ENCODE peak calls at places on chromosomes 7 and 10, in eight cellular contexts. U is GM12878, H is A549, N is heart left ventricle, V is iPS DF 6.9, I is HCT116, J is H1, Q is tibial artery. O is an unnamed sample.

GRCh38 chr10:30114871-30115270 is 55.5 kb upstream of the JCAD start:
- DNase-seq in U (no peak), H (no peak), N (no peak), V (no peak), I (no peak), J (no peak), Q (peak; percentile 48), O (no peak)

GRCh38 chr10:113158183-113158582 is 208.1 kb downstream of the TCF7L2 start:
- DNase-seq in U (no peak), H (no peak), N (no peak), V (no peak), I (no peak), J (no peak), Q (no peak), O (no peak)

GRCh38 chr7:140017034-140017433 is 45.7 kb downstream of the PARP12 start:
- DNase-seq in U (no peak), H (no peak), N (no peak), V (no peak), I (no peak), J (no peak), Q (no peak), O (no peak)

GRCh38 chr7:92973293-92973731 is 136.9 kb upstream of the CDK6 start:
- DNase-seq in U (no peak), H (no peak), N (no peak), V (no peak), I (no peak), J (no peak), Q (no peak), O (no peak)

GRCh38 chr7:101635484-101635883 is 6.4 kb upstream of the MYL10 start:
- DNase-seq in U (no peak), H (no peak), N (no peak), V (no peak), I (no peak), J (no peak), Q (no peak), O (peak; percentile 39)

GRCh38 chr7:778271-778967 is 51.3 kb upstream of the PRKAR1B start:
- DNase-seq in U (no peak), H (no peak), N (peak; percentile 56), V (no peak), I (no peak), J (no peak), Q (no peak), O (no peak)

GRCh38 chr7:109529712-109530111 is 960.0 kb downstream of the DNAJB9 start:
- DNase-seq in U (no peak), H (no peak), N (no peak), V (no peak), I (no peak), J (no peak), Q (no peak), O (no peak)

GRCh38 chr10:91424016-91424415 is 13.9 kb downstream of the HECTD2 start:
- DNase-seq in U (no peak), H (no peak), N (no peak), V (no peak), I (no peak), J (no peak), Q (no peak), O (peak; percentile 70)

GRCh38 chr10:72508033-72508432 is 117.8 kb downstream of the MICU1 start:
- DNase-seq in U (no peak), H (no peak), N (no peak), V (no peak), I (no peak), J (no peak), Q (no peak), O (no peak)

GRCh38 chr10:30384791-30385201 is 35.7 kb upstream of the MTPAP start:
- DNase-seq in U (no peak), H (peak; percentile 67), N (no peak), V (no peak), I (peak; percentile 48), J (no peak), Q (no peak), O (peak; percentile 83)

GRCh38 chr7:265192-265997 is 24.6 kb upstream of the FOXL3 start:
- DNase-seq in U (no peak), H (no peak), N (peak; percentile 48), V (no peak), I (no peak), J (no peak), Q (no peak), O (peak; percentile 14)

GRCh38 chr7:38311329-38311937 is 38.0 kb upstream of the TARP start:
- DNase-seq in U (no peak), H (peak; percentile 51), N (peak; percentile 82), V (no peak), I (no peak), J (no peak), Q (no peak), O (no peak)

GRCh38 chr10:114281461-114281860 is 42.4 kb downstream of the VWA2 start:
- DNase-seq in U (no peak), H (no peak), N (peak; percentile 28), V (no peak), I (no peak), J (no peak), Q (peak; percentile 3), O (no peak)

GRCh38 chr10:79273603-79274002 is 73.7 kb upstream of the PPIF start:
- DNase-seq in U (no peak), H (no peak), N (peak; percentile 79), V (no peak), I (no peak), J (no peak), Q (no peak), O (no peak)

GRCh38 chr10:31129880-31130405 is 98.3 kb upstream of the ZNF438 start:
- DNase-seq in U (no peak), H (no peak), N (no peak), V (no peak), I (no peak), J (peak; percentile 34), Q (no peak), O (no peak)

GRCh38 chr10:82856953-82857352 is 982.0 kb downstream of the NRG3 start:
- DNase-seq in U (no peak), H (no peak), N (no peak), V (no peak), I (no peak), J (no peak), Q (no peak), O (no peak)

GRCh38 chr7:106022193-106022821 is 59.2 kb downstream of the CDHR3 start:
- DNase-seq in U (peak; percentile 74), H (no peak), N (no peak), V (no peak), I (no peak), J (no peak), Q (no peak), O (no peak)

GRCh38 chr10:60312818-60313588 is 76.7 kb downstream of the ANK3 start:
- DNase-seq in U (no peak), H (no peak), N (no peak), V (no peak), I (peak; percentile 26), J (no peak), Q (no peak), O (no peak)

GRCh38 chr7:55965805-55966421 is 1.5 kb downstream of the NIPSNAP2 start:
- DNase-seq in U (no peak), H (no peak), N (no peak), V (no peak), I (no peak), J (no peak), Q (no peak), O (no peak)

DNA sequence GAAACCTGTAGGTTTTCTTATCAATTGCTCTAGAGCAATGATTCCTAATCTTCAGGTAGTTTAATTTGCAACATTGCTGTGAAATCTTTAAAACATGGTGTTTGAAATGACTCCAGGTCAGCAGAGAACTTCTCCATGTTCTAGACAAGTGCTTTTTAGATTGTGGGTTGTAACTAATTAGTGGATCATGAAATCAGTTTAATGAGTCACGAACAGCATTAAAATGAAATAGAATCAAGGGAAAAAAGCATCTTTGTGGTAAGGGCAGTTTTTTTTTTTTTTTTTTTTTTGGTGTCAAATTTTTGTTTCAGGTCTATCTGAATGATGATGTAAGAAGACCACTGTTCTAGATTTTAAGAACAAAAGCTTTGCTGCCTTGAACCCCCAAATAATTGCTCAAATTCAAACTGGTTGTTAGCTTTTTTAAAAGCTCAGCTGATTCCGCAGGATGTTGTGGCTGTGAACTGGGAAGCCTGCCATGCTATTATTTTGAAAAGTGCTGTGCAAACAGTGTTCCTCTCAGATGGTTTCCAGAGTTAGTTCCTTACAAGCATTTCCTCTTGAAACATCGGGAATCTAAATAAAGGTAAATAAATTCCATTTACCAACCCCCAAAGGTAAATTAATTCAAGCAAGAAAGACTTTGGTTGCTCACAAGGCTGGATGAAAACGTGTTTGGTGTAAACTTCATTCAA is 13.1 kb upstream of the PDK4 start:
- DNase-seq in U (no peak), H (peak; percentile 41), N (no peak), V (no peak), I (no peak), J (no peak), Q (peak; percentile 56), O (peak; percentile 10)
- H3K4me3 ChIP-seq in U (no peak overlapping the region), H (no peak overlapping the region), N (peak overlapping the region; percentile 30), V (no peak overlapping the region), I (no peak overlapping the region), J (no peak overlapping the region), Q (peak overlapping the region; percentile 24), O (peak overlapping the region; percentile 39)

GRCh38 chr7:116542618-116543017 is 17.8 kb downstream of the CAV1 start:
- DNase-seq in U (no peak), H (no peak), N (no peak), V (no peak), I (no peak), J (no peak), Q (no peak), O (no peak)
- H3K4me1 ChIP-seq in U (peaks cover 4% of the 10 kb centered on the region), H (peaks cover 59% of the 10 kb centered on the region), N (peaks cover 70% of the 10 kb centered on the region), V (no peaks in the 10 kb centered on the region), I (no peaks in the 10 kb centered on the region), J (no peaks in the 10 kb centered on the region), Q (peaks cover 32% of the 10 kb centered on the region), O (no peaks in the 10 kb centered on the region)

DNA sequence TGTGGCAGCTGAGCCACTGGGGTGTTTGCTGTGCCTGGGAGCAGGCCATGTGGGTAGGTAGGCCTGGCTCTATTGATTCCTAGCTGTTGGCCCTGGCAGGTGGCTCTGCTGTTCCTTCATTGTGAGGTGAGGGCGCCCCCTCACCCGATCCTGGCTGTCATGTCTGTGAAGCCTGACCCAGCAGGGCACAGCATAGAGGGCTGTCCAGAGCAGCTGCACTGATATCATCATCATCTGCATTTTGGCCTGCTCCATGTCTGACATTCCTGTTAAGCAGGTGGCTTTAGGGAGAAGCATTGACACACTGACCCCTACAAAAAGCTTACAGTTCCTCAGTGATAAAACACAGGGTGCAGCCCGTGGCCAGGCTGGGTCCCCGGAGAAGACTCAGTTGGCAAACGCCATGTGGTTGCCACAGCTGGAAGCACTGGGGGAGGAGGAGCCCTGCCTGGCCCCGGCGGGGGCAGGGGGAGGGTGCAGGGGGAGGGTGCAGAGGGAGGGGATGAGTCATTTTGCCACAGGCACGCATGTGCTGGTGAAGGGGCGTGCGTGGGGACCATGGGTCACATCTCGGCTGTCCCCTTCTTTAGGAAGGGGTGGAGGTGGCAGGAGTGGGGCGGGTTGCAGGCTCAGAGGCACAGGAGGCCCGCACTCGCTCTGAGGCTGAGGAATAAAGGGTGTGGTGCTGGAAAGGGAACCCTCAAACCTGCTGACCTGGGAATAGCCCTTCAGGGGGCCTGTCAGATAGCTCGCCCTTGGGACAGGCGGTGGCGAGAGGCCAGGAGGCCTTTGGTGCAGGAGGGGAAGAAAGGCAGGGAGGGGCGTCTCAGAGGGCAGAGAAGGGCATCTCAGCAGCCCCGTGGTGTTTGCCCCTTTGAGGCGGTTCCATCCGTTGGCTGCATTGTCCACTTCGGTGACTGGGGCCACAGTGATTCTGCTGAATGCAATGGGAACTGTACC is 31.6 kb downstream of the IKZF1 start:
- DNase-seq in U (no peak), H (no peak), N (no peak), V (no peak), I (no peak), J (no peak), Q (no peak), O (peak; percentile 28)
- H3K4me3 ChIP-seq in U (no peak overlapping the region), H (no peak overlapping the region), N (no peak overlapping the region), V (no peak overlapping the region), I (no peak overlapping the region), J (no peak overlapping the region), Q (no peak overlapping the region), O (no peak overlapping the region)

GRCh38 chr10:49768731-49769130 is 6.6 kb upstream of the OGDHL start:
- DNase-seq in U (no peak), H (no peak), N (no peak), V (no peak), I (no peak), J (no peak), Q (no peak), O (no peak)
- H3K4me1 ChIP-seq in U (no peaks in the 10 kb centered on the region), H (no peaks in the 10 kb centered on the region), N (no peaks in the 10 kb centered on the region), V (no peaks in the 10 kb centered on the region), I (no peaks in the 10 kb centered on the region), J (no peaks in the 10 kb centered on the region), Q (no peaks in the 10 kb centered on the region), O (no peaks in the 10 kb centered on the region)

O was measured in SJCRH30.